ENCODE peak calls at places on chromosomes 4 and X, in five cellular contexts. V is activated CD8-positive, alpha-beta memory T cell treated with anti-CD3 and anti-CD28 coated beads, Interleukin-2, amount 10 ng/mL, durations not matched to agents 7 days and 5 days; H is GM12864; J is HFFc6; F is stimulated activated CD4-positive, alpha-beta T cell treated with anti-CD3 and anti-CD28 coated beads, Interleukin-4, amount 100 ng/mL, for 48 hours. Q is an unnamed sample.

GRCh38 chrX:42022158-42022557 is 98.8 kb upstream of the CASK start:
- DNase-seq in F (no peak), H (no peak), V (no peak), J (no peak), Q (no peak)

GRCh38 chr4:88630756-88631155 is 38.5 kb downstream of the HERC3 start:
- DNase-seq in H (no peak), J (peak), V (no peak), F (no peak), Q (no peak)

GRCh38 chr4:134278675-134279074 is 77.1 kb upstream of the PABPC4L start:
- DNase-seq in V (no peak), H (no peak), J (peak), F (no peak), Q (no peak)

GRCh38 chr4:169485791-169486742 is 126.3 kb downstream of the NEK1 start:
- DNase-seq in H (peak), F (no peak), V (peak), J (peak), Q (peak)

GRCh38 chr4:99205104-99205979 is 13.7 kb downstream of the ADH6 start:
- DNase-seq in F (no peak), J (no peak), H (no peak), V (no peak), Q (peak)

GRCh38 chr4:114178392-114178791 is 198.9 kb upstream of the ARSJ start:
- DNase-seq in H (no peak), V (no peak), F (no peak), J (no peak), Q (no peak)

GRCh38 chr4:98739718-98740117 is 81.3 kb upstream of the TSPAN5 start:
- DNase-seq in H (no peak), F (no peak), V (no peak), J (no peak), Q (no peak)

GRCh38 chrX:123408856-123409737 is 225.0 kb downstream of the GRIA3 start:
- DNase-seq in H (no peak), J (no peak), V (no peak), F (no peak), Q (no peak)

GRCh38 chr4:125315571-125316390 is 1.0 kb downstream of the FAT4 start:
- DNase-seq in F (no peak), V (peak), H (no peak), J (peak), Q (no peak)

GRCh38 chr4:36351082-36351666 is 69.8 kb downstream of the DTHD1 start:
- DNase-seq in H (peak), J (no peak), F (peak), V (peak), Q (peak)

GRCh38 chr4:177484613-177485021 is 42.4 kb upstream of the AGA start:
- DNase-seq in H (no peak), J (peak), V (no peak), F (no peak), Q (no peak)

GRCh38 chr4:132180020-132180427 is 969.1 kb upstream of the PCDH10 start:
- DNase-seq in H (no peak), J (peak), F (no peak), V (no peak), Q (no peak)

GRCh38 chr4:127975121-127975770 is 10.0 kb downstream of the ABHD18 start:
- DNase-seq in F (no peak), H (no peak), V (no peak), J (no peak), Q (no peak)

GRCh38 chr4:102343964-102344519 is 1.2 kb downstream of the SLC39A8 start:
- DNase-seq in J (no peak), V (peak), F (peak), H (no peak), Q (no peak)

GRCh38 chr4:1572964-1573720 is 111.0 kb downstream of the FAM53A start:
- DNase-seq in V (no peak), H (no peak), F (no peak), J (no peak), Q (no peak)

GRCh38 chrX:150203249-150203647 is 159.9 kb upstream of the MAMLD1 start:
- DNase-seq in V (no peak), J (no peak), H (no peak), F (no peak), Q (no peak)

GRCh38 chrX:110108381-110108796 is 105.5 kb downstream of the TMEM164 start:
- DNase-seq in H (no peak), J (no peak), V (no peak), F (no peak), Q (no peak)

GRCh38 chr4:76950846-76951321 is 1.3 kb downstream of the SEPTIN11 start:
- DNase-seq in V (no peak), H (no peak), J (peak), F (no peak), Q (peak)

GRCh38 chr4:174252412-174252811 is 31.1 kb downstream of the FBXO8 start:
- DNase-seq in H (no peak), J (no peak), V (no peak), F (no peak), Q (no peak)

GRCh38 chr4:138663883-138664282 is 351.7 kb upstream of the NOCT start:
- DNase-seq in J (no peak), H (no peak), V (no peak), F (no peak), Q (no peak)

GRCh38 chr4:145937021-145937861 is 1.4 kb downstream of the ZNF827 start:
- DNase-seq in J (peak), V (peak), H (no peak), F (peak), Q (peak)

GRCh38 chrX:19678941-19679340 is 163.6 kb upstream of the MAP3K15 start:
- DNase-seq in F (no peak), H (no peak), J (no peak), V (peak), Q (no peak)